ENCODE peak calls at places on chromosomes 3 and 15, in five cellular contexts. Y, U, X, G and K are unnamed samples.

GRCh38 chr3:86986666-86987420 is 4.1 kb downstream of the VGLL3 start:
- DNase-seq in G (peak), Y (no peak), X (no peak), U (peak), K (peak)

GRCh38 chr3:127640031-127640355 is 11.0 kb downstream of the PODXL2 start:
- DNase-seq in U (no peak), X (no peak), G (no peak), Y (no peak), K (no peak)

GRCh38 chr3:17632401-17633100 is 109.9 kb downstream of the TBC1D5 start:
- DNase-seq in G (no peak), Y (no peak), X (no peak), U (peak), K (peak)

GRCh38 chr15:45338417-45338816 is 39.9 kb downstream of the GATM start:
- DNase-seq in Y (no peak), G (no peak), X (no peak), U (no peak), K (no peak)

GRCh38 chr3:11168881-11169805 is 14.8 kb downstream of the HRH1 start:
- DNase-seq in Y (no peak), X (no peak), U (no peak), G (no peak), K (no peak)

GRCh38 chr3:140360332-140360731 is 317.5 kb upstream of the TRIM42 start:
- DNase-seq in U (no peak), Y (no peak), X (no peak), G (no peak), K (no peak)

GRCh38 chr3:159265705-159266104 is 463.9 kb downstream of the MFSD1 start:
- DNase-seq in G (peak), Y (no peak), U (no peak), X (peak), K (no peak)

GRCh38 chr3:194061421-194062029 is 74.4 kb upstream of the HES1 start:
- DNase-seq in Y (no peak), G (no peak), U (no peak), X (no peak), K (no peak)

GRCh38 chr3:141127344-141128125 is 76.4 kb downstream of the SPSB4 start:
- DNase-seq in U (no peak), G (no peak), X (peak), Y (no peak), K (no peak)

GRCh38 chr3:127388412-127388811 is 100.6 kb upstream of the PRR20G start:
- DNase-seq in G (no peak), X (no peak), Y (no peak), U (no peak), K (no peak)